ENCODE peak calls at places on chromosomes 2 and 18, in four cellular contexts. Y is left cardiac atrium, W is NCI-H774, K is HEK293T. P is an unnamed sample.

GRCh38 chr18:50654211-50654610 is 94.3 kb downstream of the MAPK4 start:
- DNase-seq in Y (no peak), W (no peak), K (no peak), P (no peak)

GRCh38 chr18:53478155-53478554 is 746.3 kb downstream of the MBD2 start:
- DNase-seq in Y (no peak), W (no peak), K (no peak), P (no peak)

GRCh38 chr2:201996006-201996405 is 37.6 kb upstream of the FZD7 start:
- DNase-seq in Y (no peak), W (no peak), K (no peak), P (no peak)

GRCh38 chr2:169348321-169349002 is 13.9 kb downstream of the LRP2 start:
- DNase-seq in Y (no peak), W (no peak), K (no peak), P (no peak)

GRCh38 chr2:74002515-74003391 is 18.0 kb downstream of the TET3 start:
- DNase-seq in Y (peak), W (peak), K (peak), P (peak)

GRCh38 chr18:13191779-13192178 is 26.8 kb upstream of the LDLRAD4 start:
- DNase-seq in Y (no peak), W (no peak), K (no peak), P (no peak)

GRCh38 chr18:75029456-75029855 is 179.5 kb downstream of the PTGR3 start:
- DNase-seq in Y (no peak), W (no peak), K (no peak), P (no peak)

GRCh38 chr18:78521744-78522143 is 457.9 kb upstream of the SALL3 start:
- DNase-seq in Y (no peak), W (no peak), K (no peak), P (no peak)

P was measured in SHP77 treated with DMSO at 0.1 percent for 48 hours.